ENCODE peak calls at places on chromosomes 11 and 22, in eight cellular contexts. Y is activated CD8-positive, alpha-beta memory T cell treated with anti-CD3 and anti-CD28 coated beads for 4 hours; R is T-helper 1 cell; L is NCI-H2081 treated with DMSO at 0.1 percent for 48 hours; X is GM12891; Z is nucleus accumbens; B is H9; T is NCI-H2029 treated with DMSO at 0.1 percent for 48 hours. M is an unnamed sample.

GRCh38 chr22:27850000-27850465 is 48.5 kb upstream of the MN1 start:
- DNase-seq in T (no peak), Y (no peak), R (no peak), X (no peak), Z (no peak), B (no peak), L (no peak), M (no peak)

GRCh38 chr22:24232725-24233124 is 12.2 kb downstream of the GGT5 start:
- DNase-seq in B (no peak), T (no peak), X (no peak), R (no peak), Z (no peak), L (no peak), Y (no peak), M (no peak)

GRCh38 chr11:44622721-44623258 is 57.3 kb downstream of the CD82 start:
- DNase-seq in X (no peak), T (no peak), L (no peak), R (no peak), Z (no peak), B (peak), Y (no peak), M (no peak)

GRCh38 chr11:43399983-43400630 is 41.4 kb downstream of the TTC17 start:
- DNase-seq in B (no peak), Z (no peak), L (no peak), X (no peak), T (no peak), R (no peak), Y (no peak), M (no peak)

GRCh38 chr11:47980093-47980906 is at the start of gene PTPRJ:
- DNase-seq in R (peak), Z (peak), B (peak), X (peak), Y (peak), L (no peak), T (no peak), M (peak)

GRCh38 chr11:76654310-76654851 is 16.2 kb downstream of the LRRC32 start:
- DNase-seq in R (no peak), T (no peak), Z (no peak), X (no peak), Y (no peak), B (peak), L (no peak), M (no peak)

GRCh38 chr11:68040121-68040956 is 1.5 kb downstream of the TCIRG1 start:
- DNase-seq in Z (no peak), L (no peak), Y (no peak), R (peak), T (no peak), X (peak), B (peak), M (no peak)

GRCh38 chr22:19871023-19871844 is 16.6 kb upstream of the GNB1L start:
- DNase-seq in T (no peak), X (no peak), B (no peak), L (no peak), Y (no peak), R (no peak), Z (no peak), M (no peak)

GRCh38 chr11:118152552-118153471 is at the start of gene SCN4B:
- DNase-seq in Y (no peak), L (no peak), R (no peak), T (peak), X (peak), Z (peak), B (peak), M (peak)

GRCh38 chr11:96335389-96335788 is 7.6 kb downstream of the MAML2 start:
- DNase-seq in B (no peak), Y (no peak), R (no peak), L (no peak), X (no peak), Z (no peak), T (no peak), M (no peak)

GRCh38 chr22:39703890-39704658 is 133.5 kb downstream of the CACNA1I start:
- DNase-seq in R (no peak), X (no peak), B (no peak), Y (no peak), T (no peak), Z (no peak), L (no peak), M (no peak)

GRCh38 chr11:45366196-45366595 is 80.1 kb upstream of the SYT13 start:
- DNase-seq in R (no peak), B (no peak), L (no peak), X (no peak), T (peak), Y (no peak), Z (peak), M (no peak)

GRCh38 chr22:37563153-37564081 is 3.1 kb downstream of the CDC42EP1 start:
- DNase-seq in B (no peak), T (no peak), R (no peak), Z (peak), Y (no peak), X (no peak), L (no peak), M (peak)

GRCh38 chr11:71456831-71457230 is 3.8 kb downstream of the NADSYN1 start:
- DNase-seq in X (no peak), Y (no peak), Z (no peak), R (no peak), B (no peak), T (no peak), L (no peak), M (no peak)

GRCh38 chr11:36499325-36499724 is 10.7 kb downstream of the TRAF6 start:
- DNase-seq in Y (no peak), Z (no peak), R (no peak), B (no peak), X (no peak), T (no peak), L (no peak), M (no peak)

GRCh38 chr11:69313992-69314391 is 20.0 kb downstream of the MYEOV start:
- DNase-seq in L (no peak), B (no peak), Y (no peak), T (no peak), X (no peak), Z (no peak), R (no peak), M (no peak)

GRCh38 chr11:57249384-57250319 is 12.6 kb upstream of the APLNR start:
- DNase-seq in Y (no peak), T (peak), R (peak), X (no peak), B (no peak), L (no peak), Z (no peak), M (peak)

GRCh38 chr11:67261942-67262681 is 4.2 kb upstream of the GRK2 start:
- DNase-seq in B (no peak), L (no peak), Y (no peak), R (no peak), X (no peak), Z (no peak), T (no peak), M (no peak)

GRCh38 chr11:69317401-69318092 is 23.6 kb downstream of the MYEOV start:
- DNase-seq in Z (no peak), X (no peak), B (no peak), L (no peak), Y (no peak), R (no peak), T (no peak), M (no peak)

M was measured in HTR-8/SVneo.